ENCODE peak calls at places on chromosomes 4 and X, in six cellular contexts. Z is HCT116, I is HepG2, C is K562, J is endothelial cell of umbilical vein, R is GM12878. G is an unnamed sample. For H3K9me3, the result is how much of the 10 kb centered on the place peaks cover.

GRCh38 chr4:93147524-93148212 is 680.9 kb upstream of the ATOH1 start:
- DNase-seq in Z (no peak), I (no peak), C (no peak), J (no peak), R (no peak), G (peak)

GRCh38 chrX:20046270-20046669 is 55.4 kb upstream of the BCLAF3 start:
- DNase-seq in Z (no peak), I (no peak), C (no peak), J (no peak), R (no peak), G (no peak)

GRCh38 chr4:7876096-7876993 is 63.3 kb downstream of the AFAP1 start:
- DNase-seq in Z (no peak), I (peak), C (no peak), J (peak), R (no peak), G (no peak)

GRCh38 chr4:28787947-28788346 is 1927.3 kb downstream of the STIM2 start:
- DNase-seq in Z (no peak), I (no peak), C (no peak), J (no peak), R (no peak), G (no peak)

GRCh38 chr4:94406668-94407437 is 44.9 kb upstream of the PDLIM5 start:
- DNase-seq in Z (peak), I (peak), C (peak), J (peak), R (peak), G (peak)

GRCh38 chr4:141684785-141685184 is 48.4 kb downstream of the IL15 start:
- DNase-seq in Z (no peak), I (no peak), C (no peak), J (peak), R (no peak), G (no peak)

GRCh38 chr4:24419147-24420034 is 165.0 kb downstream of the DHX15 start:
- DNase-seq in Z (peak), I (peak), C (peak), J (peak), R (peak), G (peak)

GRCh38 chr4:26015133-26015651 is 101.2 kb downstream of the SMIM20 start:
- DNase-seq in Z (no peak), I (no peak), C (no peak), J (no peak), R (no peak), G (no peak)

GRCh38 chrX:120781416-120781815 is 94.2 kb downstream of the CT47B1 start:
- DNase-seq in Z (no peak), I (no peak), C (no peak), J (peak), R (no peak), G (no peak)

DNA sequence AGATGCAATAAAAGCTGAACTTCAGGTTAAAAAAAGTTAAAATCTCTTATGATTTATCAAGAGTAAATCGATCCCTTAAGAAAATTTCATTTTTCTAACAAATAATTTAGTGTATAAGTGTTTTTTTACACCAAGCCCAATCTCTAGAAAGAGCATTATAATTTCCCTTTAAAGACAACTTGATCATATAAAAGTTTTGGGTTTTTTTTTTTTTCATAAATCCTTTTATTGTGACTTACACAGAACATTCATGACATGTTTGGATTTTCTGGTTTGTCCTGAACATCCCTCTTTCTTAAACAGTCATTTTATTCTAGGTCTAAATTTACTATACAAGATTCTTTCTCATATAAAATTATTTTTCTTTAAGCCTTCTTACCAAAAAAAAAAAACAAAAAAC is 6.5 kb downstream of the ZNF721 start:
- DNase-seq in Z (no peak), I (no peak), C (no peak), J (no peak), R (no peak), G (no peak)
- H3K9me3 ChIP-seq in Z (under half), I (under half), C (under half), J (under half), R (under half), G (under half)

DNA sequence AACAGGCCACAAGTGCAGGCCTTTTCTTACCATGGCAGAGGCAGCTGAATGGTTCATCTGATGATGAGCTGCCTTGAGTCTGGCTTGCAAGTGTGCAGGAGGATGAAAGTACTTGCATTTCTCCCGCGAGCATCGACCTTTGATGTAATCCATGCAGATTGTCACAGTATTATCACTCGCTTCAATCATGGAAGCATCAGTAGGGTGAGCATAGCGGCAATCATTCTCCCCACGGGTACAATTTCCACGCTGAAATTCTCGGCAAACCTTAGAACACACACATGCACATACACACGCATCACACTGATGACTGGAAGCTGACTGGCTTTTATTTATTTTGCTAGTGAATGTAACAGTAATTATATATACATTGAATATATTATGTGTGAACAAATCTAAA is 98.0 kb downstream of the MBNL3 start:
- DNase-seq in Z (no peak), I (no peak), C (no peak), J (no peak), R (no peak), G (no peak)
- TF ChIP-seq POLR2AphosphoS5 in Z (no peak), I (no peak), C (no peak), J (no peak), R (no peak), G (no peak)

GRCh38 chrX:137032378-137032694 is 1.5 kb downstream of the GPR101 start:
- DNase-seq in Z (no peak), I (no peak), C (no peak), J (no peak), R (no peak), G (no peak)

GRCh38 chrX:137033774-137034507 is at the start of gene GPR101:
- DNase-seq in Z (no peak), I (no peak), C (no peak), J (no peak), R (no peak), G (no peak)

GRCh38 chrX:137031517-137032377 is 2.0 kb downstream of the GPR101 start:
- DNase-seq in Z (no peak), I (no peak), C (peak), J (peak), R (peak), G (peak)

GRCh38 chrX:137034508-137034872 is 695 bp upstream of the GPR101 start:
- DNase-seq in Z (no peak), I (no peak), C (no peak), J (no peak), R (no peak), G (no peak)

GRCh38 chrX:137032841-137033773 is 688 bp downstream of the GPR101 start:
- DNase-seq in Z (no peak), I (no peak), C (no peak), J (no peak), R (no peak), G (no peak)
- TF ChIP-seq EZH2 in Z (no peak), I (no peak), C (no peak), J (no peak), R (no peak), G (no peak)

GRCh38 chrX:37315511-37316248 is 33.5 kb upstream of the PRRG1 start:
- DNase-seq in Z (no peak), I (peak), C (no peak), J (peak), R (no peak), G (no peak)
- H3K9me3 ChIP-seq in Z (under half), I (under half), C (under half), J (under half), R (under half), G (under half)

DNA sequence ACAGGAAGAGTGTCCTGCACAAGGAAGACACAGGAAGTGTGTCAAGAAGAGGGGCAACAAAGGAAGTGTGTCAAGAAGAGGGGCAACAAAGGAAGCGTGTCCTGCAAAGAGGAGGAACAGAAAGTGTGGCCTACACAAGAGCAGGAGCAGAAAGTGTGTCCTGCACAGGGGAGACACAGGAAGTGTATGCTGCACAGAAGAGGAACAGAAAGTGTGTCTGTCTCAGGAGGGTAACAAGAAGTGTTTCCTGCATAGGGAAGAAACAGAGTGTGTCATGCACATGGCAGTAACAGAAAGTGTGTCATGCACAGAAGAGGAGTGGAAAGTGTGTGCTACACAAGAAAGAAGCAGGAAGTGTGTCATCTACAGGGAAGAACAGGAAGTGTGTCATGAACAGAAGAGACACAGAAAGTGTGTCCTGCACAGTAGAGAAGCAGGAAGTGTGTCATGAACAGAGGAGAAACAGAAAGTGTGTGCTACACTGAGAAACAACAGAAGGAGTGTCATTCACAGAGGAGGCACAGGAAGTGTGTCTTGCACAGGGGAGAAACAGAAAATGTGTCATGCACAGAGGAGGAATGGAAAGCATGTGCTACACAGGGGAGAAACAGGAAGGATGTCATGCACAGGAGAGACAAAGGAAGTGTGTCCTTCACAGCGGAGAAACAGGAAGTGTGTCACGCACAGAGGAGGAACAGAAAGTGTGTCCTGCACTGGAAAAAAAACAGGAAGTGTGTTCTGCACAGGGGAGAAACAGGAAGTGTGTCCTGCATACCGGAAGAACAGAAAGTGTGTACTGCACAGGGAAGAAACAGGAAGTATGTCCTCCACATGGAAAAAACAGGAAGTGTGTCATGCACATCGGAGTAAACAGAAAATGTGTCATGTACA is 526.4 kb upstream of the PRKX start:
- DNase-seq in Z (no peak), I (no peak), C (no peak), J (no peak), R (no peak), G (no peak)
- TF ChIP-seq POLR2AphosphoS5 in Z (no peak), I (no peak), C (no peak), J (no peak), R (no peak), G (no peak)

GRCh38 chr4:146640459-146641061 is 1.9 kb downstream of the POU4F2 start:
- DNase-seq in Z (no peak), I (no peak), C (no peak), J (no peak), R (no peak), G (no peak)
- TF ChIP-seq EZH2 in Z (no peak), I (no peak), C (no peak), J (peak), R (no peak), G (no peak)

GRCh38 chr4:73166212-73166611 is 92.4 kb downstream of the ANKRD17 start:
- DNase-seq in Z (no peak), I (no peak), C (no peak), J (no peak), R (no peak), G (no peak)
- H3K9me3 ChIP-seq in Z (under half), I (under half), C (under half), J (under half), R (under half), G (under half)

GRCh38 chr4:143294710-143295109 is 42.0 kb upstream of the GAB1 start:
- DNase-seq in Z (no peak), I (no peak), C (no peak), J (no peak), R (no peak), G (no peak)

GRCh38 chr4:143291334-143291733 is 45.3 kb upstream of the GAB1 start:
- DNase-seq in Z (no peak), I (no peak), C (no peak), J (no peak), R (no peak), G (no peak)

GRCh38 chr4:143296397-143297067 is 40.1 kb upstream of the GAB1 start:
- DNase-seq in Z (no peak), I (no peak), C (no peak), J (no peak), R (no peak), G (no peak)

GRCh38 chr4:143292858-143293257 is 43.8 kb upstream of the GAB1 start:
- DNase-seq in Z (no peak), I (no peak), C (no peak), J (no peak), R (no peak), G (no peak)

DNA sequence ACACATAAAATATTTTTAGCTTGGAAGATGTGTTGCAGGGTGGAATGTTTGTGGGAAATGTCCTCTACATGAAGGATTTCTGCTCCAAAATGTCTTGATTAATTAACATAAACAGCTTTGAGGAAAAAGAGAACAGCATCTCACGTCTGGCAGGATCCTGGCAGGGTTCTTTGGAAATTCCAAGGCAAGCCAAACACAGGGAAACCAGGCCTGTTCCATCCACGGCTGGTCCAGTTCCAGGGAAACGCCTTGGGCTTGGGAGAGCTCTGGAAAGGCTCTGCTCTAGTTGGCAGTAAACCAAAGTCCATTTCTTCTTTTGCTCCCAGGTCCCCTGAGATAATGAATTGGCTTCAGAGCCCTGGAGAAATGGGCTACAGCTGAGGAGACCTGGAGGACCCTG is 42.4 kb upstream of the GAB1 start:
- DNase-seq in Z (no peak), I (no peak), C (no peak), J (no peak), R (no peak), G (no peak)
- TF ChIP-seq POLR2AphosphoS5 in Z (no peak), I (no peak), C (no peak), J (no peak), R (no peak), G (no peak)

GRCh38 chrX:53320543-53321215 is 39.3 kb upstream of the IQSEC2 start:
- DNase-seq in Z (no peak), I (no peak), C (peak), J (no peak), R (no peak), G (no peak)
- TF ChIP-seq EZH2 in Z (no peak), I (peak), C (peak), J (peak), R (no peak), G (no peak)